ENCODE peak calls at places on chromosomes 1 and 21, in four cellular contexts. One of them, this sample, is unnamed. For H3K4me1, the result is how much of the 10 kb centered on the place peaks cover.

GRCh38 chr1:58862728-58863385 is 79.0 kb upstream of the JUN start:
- DNase-seq in stomach: no peak
- DNase-seq in K562: no peak
- DNase-seq in A549: no peak
- DNase-seq in this sample: no peak

GRCh38 chr1:222815367-222815765 is 527 bp downstream of the DISP1 start:
- DNase-seq in A549: peak
- DNase-seq in stomach: no peak
- DNase-seq in K562: peak
- DNase-seq in this sample: no peak

GRCh38 chr1:168772428-168772827 is 43.4 kb upstream of the DPT start:
- DNase-seq in K562: no peak
- DNase-seq in A549: no peak
- DNase-seq in stomach: no peak
- DNase-seq in this sample: no peak

GRCh38 chr1:234692961-234693360 is 83.0 kb upstream of the IRF2BP2 start:
- DNase-seq in K562: no peak
- DNase-seq in A549: no peak
- DNase-seq in stomach: no peak
- DNase-seq in this sample: no peak

GRCh38 chr21:26512664-26513063 is 60.4 kb downstream of the CYYR1 start:
- DNase-seq in A549: no peak
- DNase-seq in K562: no peak
- DNase-seq in stomach: no peak
- DNase-seq in this sample: no peak

GRCh38 chr1:144101397-144102050 is 129.7 kb upstream of the FAM72C start:
- DNase-seq in stomach: peak
- DNase-seq in A549: no peak
- DNase-seq in K562: no peak
- DNase-seq in this sample: peak

GRCh38 chr1:241401156-241401555 is 44.2 kb upstream of the RGS7 start:
- DNase-seq in A549: no peak
- DNase-seq in stomach: no peak
- DNase-seq in K562: no peak
- DNase-seq in this sample: no peak

GRCh38 chr1:109255097-109255651 is 5.8 kb downstream of the CELSR2 start:
- DNase-seq in stomach: no peak
- DNase-seq in A549: no peak
- DNase-seq in K562: no peak
- DNase-seq in this sample: no peak

GRCh38 chr1:230798187-230798484 is 50.9 kb downstream of the CAPN9 start:
- DNase-seq in K562: no peak
- DNase-seq in stomach: no peak
- DNase-seq in A549: no peak
- DNase-seq in this sample: no peak

GRCh38 chr1:230758705-230759354 is 11.6 kb downstream of the CAPN9 start:
- DNase-seq in stomach: no peak
- DNase-seq in A549: no peak
- DNase-seq in K562: no peak
- DNase-seq in this sample: no peak

GRCh38 chr1:216119600-216119999 is 303.6 kb downstream of the USH2A start:
- DNase-seq in A549: peak
- DNase-seq in stomach: no peak
- DNase-seq in K562: no peak
- DNase-seq in this sample: no peak

GRCh38 chr1:50633465-50633864 is 210.2 kb upstream of the DMRTA2 start:
- DNase-seq in stomach: no peak
- DNase-seq in A549: no peak
- DNase-seq in K562: no peak
- DNase-seq in this sample: no peak

GRCh38 chr1:118991448-118991847 is 3.3 kb upstream of the TBX15 start:
- DNase-seq in K562: no peak
- DNase-seq in stomach: no peak
- DNase-seq in A549: no peak
- DNase-seq in this sample: no peak

GRCh38 chr1:91523462-91523861 is 22.8 kb downstream of the CDC7 start:
- DNase-seq in A549: no peak
- DNase-seq in stomach: no peak
- DNase-seq in K562: no peak
- DNase-seq in this sample: no peak

GRCh38 chr1:42012852-42013251 is 94.1 kb upstream of the HIVEP3 start:
- DNase-seq in stomach: no peak
- DNase-seq in A549: no peak
- DNase-seq in K562: no peak
- DNase-seq in this sample: no peak

GRCh38 chr1:164599272-164599671 is 40.3 kb downstream of the PBX1 start:
- DNase-seq in stomach: no peak
- DNase-seq in K562: no peak
- DNase-seq in A549: no peak
- DNase-seq in this sample: no peak

GRCh38 chr1:164596149-164596548 is 37.2 kb downstream of the PBX1 start:
- DNase-seq in stomach: no peak
- DNase-seq in A549: no peak
- DNase-seq in K562: no peak
- DNase-seq in this sample: no peak

GRCh38 chr1:164601399-164602141 is 42.6 kb downstream of the PBX1 start:
- DNase-seq in A549: no peak
- DNase-seq in K562: no peak
- DNase-seq in stomach: no peak
- DNase-seq in this sample: no peak

GRCh38 chr1:164602142-164602429 is 43.1 kb downstream of the PBX1 start:
- DNase-seq in A549: no peak
- DNase-seq in K562: no peak
- DNase-seq in stomach: peak
- DNase-seq in this sample: no peak

DNA sequence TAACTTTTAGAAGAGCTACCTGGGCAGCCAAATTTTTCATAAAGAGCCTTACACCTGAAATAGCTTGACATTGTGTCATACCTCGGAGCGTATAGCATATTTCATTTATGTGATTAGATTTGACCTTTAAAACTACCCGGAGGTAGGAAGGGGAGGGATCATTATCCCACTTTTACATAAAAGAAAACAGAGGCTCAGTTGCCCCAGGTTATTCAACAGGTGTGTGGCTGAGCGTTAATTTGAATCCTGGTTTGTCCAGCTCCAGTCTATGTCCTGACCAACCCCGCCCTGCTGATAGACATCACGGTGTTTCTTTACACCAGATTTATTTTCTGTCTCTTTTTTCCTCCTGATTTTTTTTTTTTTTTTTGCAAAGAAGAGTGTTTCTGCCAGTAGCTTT is 39.7 kb downstream of the PBX1 start:
- DNase-seq in A549: no peak
- DNase-seq in stomach: no peak
- DNase-seq in K562: no peak
- DNase-seq in this sample: no peak
- H3K4me1 ChIP-seq in A549: under half
- H3K4me1 ChIP-seq in stomach: half or more
- H3K4me1 ChIP-seq in K562: under half
- H3K4me1 ChIP-seq in this sample: under half

DNA sequence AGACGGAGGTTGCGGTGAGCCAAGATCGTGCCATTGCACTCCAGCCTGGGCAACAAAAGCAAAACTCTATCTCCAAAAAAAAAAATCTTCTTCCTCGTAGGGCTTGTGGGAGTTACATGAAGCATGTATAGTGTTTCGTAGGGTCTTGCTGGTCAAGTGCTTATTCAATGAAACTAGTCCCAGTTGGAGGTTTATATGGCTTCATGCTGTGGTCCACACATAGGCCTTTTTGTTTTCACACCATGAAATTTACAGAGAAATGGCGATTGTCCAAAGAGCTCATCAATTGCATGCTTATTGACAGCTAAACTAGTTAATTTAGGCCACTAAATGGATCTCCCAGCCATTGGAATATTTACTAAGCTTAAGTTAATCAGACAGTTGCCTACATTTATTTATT is 29.6 kb downstream of the HUNK start:
- DNase-seq in stomach: no peak
- DNase-seq in K562: no peak
- DNase-seq in A549: no peak
- DNase-seq in this sample: no peak
- TF ChIP-seq EP300 in stomach: no peak
- TF ChIP-seq EP300 in K562: no peak
- TF ChIP-seq EP300 in A549: no peak
- TF ChIP-seq EP300 in this sample: no peak

GRCh38 chr1:98406346-98407088 is 255.0 kb upstream of the SNX7 start:
- DNase-seq in A549: no peak
- DNase-seq in K562: no peak
- DNase-seq in stomach: no peak
- DNase-seq in this sample: no peak
- TF ChIP-seq POLR2A in A549: no peak
- TF ChIP-seq POLR2A in K562: no peak
- TF ChIP-seq POLR2A in stomach: no peak
- TF ChIP-seq POLR2A in this sample: no peak

DNA sequence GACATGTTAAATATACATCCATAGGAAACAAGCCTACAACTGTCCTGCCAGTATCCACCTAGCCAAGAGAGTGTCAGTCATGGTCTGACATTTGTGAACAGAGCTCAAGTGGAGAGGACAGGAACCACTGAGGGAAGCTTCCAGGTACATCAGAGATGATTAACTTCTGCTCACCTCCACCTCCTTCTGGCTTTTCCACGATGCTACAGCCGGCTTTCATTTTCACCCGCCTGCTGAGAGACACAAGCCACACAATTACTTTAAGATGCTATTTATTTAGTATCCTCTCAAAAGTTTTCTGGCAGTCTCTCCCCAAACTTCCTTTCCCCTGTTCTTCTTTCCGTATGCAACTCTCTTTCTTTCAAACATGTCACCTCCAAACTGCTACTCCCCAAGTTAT is 2.1 kb downstream of the ETV3 start:
- DNase-seq in A549: peak
- DNase-seq in K562: no peak
- DNase-seq in stomach: no peak
- DNase-seq in this sample: no peak
- H3K4me1 ChIP-seq in A549: under half
- H3K4me1 ChIP-seq in K562: under half
- H3K4me1 ChIP-seq in stomach: half or more
- H3K4me1 ChIP-seq in this sample: half or more

DNA sequence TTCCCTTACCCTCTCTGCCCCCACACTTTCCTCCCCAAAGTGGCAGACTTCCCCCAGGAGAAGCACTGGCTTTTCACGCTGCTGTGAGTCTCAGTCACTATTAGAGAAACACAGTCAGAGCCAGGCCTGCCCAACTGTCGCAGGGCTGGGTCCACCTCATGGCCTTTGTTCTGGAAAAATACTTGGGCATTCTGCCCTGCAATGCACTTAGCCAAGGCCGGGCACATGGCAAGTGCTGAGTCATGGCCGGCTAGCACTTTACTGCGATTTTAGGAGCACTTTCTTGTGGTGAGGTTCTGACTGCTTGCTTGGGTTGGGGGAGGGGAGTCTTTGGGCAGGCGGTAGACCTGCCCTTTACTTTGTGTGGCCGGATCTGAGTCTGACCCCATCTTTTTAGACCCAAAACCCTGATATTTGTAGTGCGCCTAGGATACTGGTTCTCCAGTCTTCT is 7.7 kb downstream of the EPHX1 start:
- DNase-seq in stomach: peak
- DNase-seq in A549: peak
- DNase-seq in K562: peak
- DNase-seq in this sample: peak
- TF ChIP-seq EP300 in stomach: peak
- TF ChIP-seq EP300 in A549: no peak
- TF ChIP-seq EP300 in K562: peak
- TF ChIP-seq EP300 in this sample: no peak